ENCODE peak calls at places on chromosomes 1 and 21, in six cellular contexts. W, K, L, P, I and V are unnamed samples.
A peak's percentile ranks its signal among the peaks of the same experiment; 100 is the strongest.

GRCh38 chr1:198467907-198468306 is 72.6 kb downstream of the ATP6V1G3 start:
- DNase-seq in L (no peak), W (no peak), I (no peak), P (no peak), K (no peak), V (no peak)

GRCh38 chr21:30719401-30719800 is 824 bp upstream of the KRTAP21-3 start:
- DNase-seq in I (no peak), W (no peak), L (no peak), K (no peak), P (no peak), V (no peak)

GRCh38 chr1:200355815-200356214 is 54.0 kb downstream of the ZNF281 start:
- DNase-seq in L (no peak), P (no peak), I (no peak), K (no peak), W (no peak), V (no peak)

GRCh38 chr1:228043281-228043845 is 36.6 kb downstream of the WNT3A start:
- DNase-seq in L (no peak), P (no peak), I (no peak), W (no peak), K (no peak), V (no peak)

GRCh38 chr1:110538082-110538481 is 19.1 kb upstream of the KCNA10 start:
- DNase-seq in P (no peak), I (no peak), W (no peak), K (no peak), L (no peak), V (no peak)

GRCh38 chr1:244758700-244759099 is 76.8 kb upstream of the COX20 start:
- DNase-seq in L (no peak), K (no peak), W (no peak), I (no peak), P (no peak), V (no peak)

GRCh38 chr1:164982545-164982944 is 374.0 kb downstream of the LMX1A start:
- DNase-seq in I (no peak), P (no peak), L (no peak), K (no peak), W (no peak), V (peak; percentile 46)

GRCh38 chr1:12208271-12208670 is 21.6 kb upstream of the VPS13D start:
- DNase-seq in I (no peak), W (no peak), L (no peak), K (no peak), P (no peak), V (no peak)

GRCh38 chr1:202858306-202858705 is 30.6 kb downstream of the RABIF start:
- DNase-seq in P (peak; percentile 67), L (no peak), I (peak; percentile 45), W (no peak), K (no peak), V (no peak)

GRCh38 chr1:172450524-172450885 is 6.6 kb upstream of the PIGC start:
- DNase-seq in P (no peak), I (no peak), L (no peak), K (no peak), W (no peak), V (no peak)

GRCh38 chr1:40774266-40774998 is 9.2 kb upstream of the KCNQ4 start:
- DNase-seq in L (peak; percentile 48), K (no peak), W (no peak), P (no peak), I (peak; percentile 24), V (peak; percentile 70)

GRCh38 chr1:198620951-198621824 is 17.7 kb upstream of the PTPRC start:
- DNase-seq in I (no peak), W (no peak), L (no peak), P (no peak), K (no peak), V (no peak)

GRCh38 chr1:41474490-41475271 is 9.8 kb downstream of the EDN2 start:
- DNase-seq in W (no peak), K (no peak), P (no peak), L (no peak), I (no peak), V (no peak)

GRCh38 chr21:26130249-26130896 is 40.2 kb downstream of the APP start:
- DNase-seq in P (no peak), W (no peak), I (no peak), L (no peak), K (no peak), V (no peak)

GRCh38 chr1:19239876-19240275 is 11.4 kb downstream of the EMC1 start:
- DNase-seq in L (no peak), I (no peak), W (no peak), P (no peak), K (no peak), V (no peak)

GRCh38 chr21:38181101-38181500 is 75.7 kb upstream of the KCNJ15 start:
- DNase-seq in K (no peak), W (no peak), P (no peak), I (peak; percentile 48), L (no peak), V (no peak)

GRCh38 chr1:89539135-89539534 is 14.5 kb downstream of the LRRC8B start:
- DNase-seq in L (no peak), I (no peak), P (no peak), W (no peak), K (no peak), V (no peak)

GRCh38 chr1:220551001-220551400 is 23.1 kb downstream of the MARK1 start:
- DNase-seq in I (no peak), W (no peak), K (no peak), P (no peak), L (no peak), V (no peak)

GRCh38 chr1:98903261-98903660 is 101.4 kb downstream of the PLPPR5 start:
- DNase-seq in L (peak; percentile 12), W (no peak), I (peak; percentile 91), K (peak; percentile 32), P (peak; percentile 59), V (no peak)

GRCh38 chr1:60274422-60275419 is 201.2 kb upstream of the C1orf87 start:
- DNase-seq in I (no peak), L (no peak), K (no peak), W (no peak), P (no peak), V (no peak)

GRCh38 chr1:221841983-221842335 is 100.1 kb upstream of the DUSP10 start:
- DNase-seq in I (no peak), L (no peak), P (no peak), W (no peak), K (no peak), V (no peak)

GRCh38 chr1:152015766-152016165 is 21.0 kb downstream of the S100A11 start:
- DNase-seq in P (no peak), L (no peak), I (no peak), W (no peak), K (no peak), V (no peak)

GRCh38 chr1:22861764-22862440 is 110.8 kb downstream of the LACTBL1 start:
- DNase-seq in K (no peak), L (peak; percentile 70), I (peak; percentile 31), P (peak; percentile 61), W (no peak), V (no peak)